ENCODE peak calls at places on chromosome 5, in four cellular contexts. One of them, this sample, is unnamed.

GRCh38 chr5:85628153-85628552 is 989.6 kb upstream of the COX7C start:
- DNase-seq in suprapubic skin: no peak
- DNase-seq in heart left ventricle: no peak
- DNase-seq in testis: no peak
- DNase-seq in this sample: no peak

GRCh38 chr5:54883374-54884194 is 101.8 kb downstream of the ESM1 start:
- DNase-seq in suprapubic skin: no peak
- DNase-seq in heart left ventricle: peak; percentile 69
- DNase-seq in testis: peak; percentile 80
- DNase-seq in this sample: peak; percentile 84

GRCh38 chr5:10469253-10470030 is 27.8 kb downstream of the ROPN1L start:
- DNase-seq in suprapubic skin: no peak
- DNase-seq in heart left ventricle: no peak
- DNase-seq in testis: no peak
- DNase-seq in this sample: no peak

GRCh38 chr5:38426986-38427950 is 129.2 kb downstream of the LIFR start:
- DNase-seq in suprapubic skin: no peak
- DNase-seq in heart left ventricle: no peak
- DNase-seq in testis: no peak
- DNase-seq in this sample: no peak

GRCh38 chr5:28523887-28524637 is 1485.7 kb upstream of the CDH9 start:
- DNase-seq in suprapubic skin: no peak
- DNase-seq in heart left ventricle: no peak
- DNase-seq in testis: no peak
- DNase-seq in this sample: no peak

GRCh38 chr5:150946351-150946905 is 41.6 kb upstream of the ZNF300 start:
- DNase-seq in suprapubic skin: peak; percentile 89
- DNase-seq in heart left ventricle: peak; percentile 86
- DNase-seq in testis: peak; percentile 95
- DNase-seq in this sample: peak; percentile 94

GRCh38 chr5:150066901-150067396 is 19.4 kb downstream of the CSF1R start:
- DNase-seq in suprapubic skin: no peak
- DNase-seq in heart left ventricle: no peak
- DNase-seq in testis: no peak
- DNase-seq in this sample: peak; percentile 17

GRCh38 chr5:170273968-170274710 is 23.4 kb downstream of the LCP2 start:
- DNase-seq in suprapubic skin: no peak
- DNase-seq in heart left ventricle: no peak
- DNase-seq in testis: peak; percentile 63
- DNase-seq in this sample: peak; percentile 61

GRCh38 chr5:31427013-31427783 is 104.7 kb downstream of the DROSHA start:
- DNase-seq in suprapubic skin: no peak
- DNase-seq in heart left ventricle: no peak
- DNase-seq in testis: peak; percentile 46
- DNase-seq in this sample: no peak

GRCh38 chr5:156755421-156756087 is 94.5 kb upstream of the PPP1R2B start:
- DNase-seq in suprapubic skin: no peak
- DNase-seq in heart left ventricle: no peak
- DNase-seq in testis: no peak
- DNase-seq in this sample: no peak

GRCh38 chr5:152542741-152543140 is 137.7 kb upstream of the NMUR2 start:
- DNase-seq in suprapubic skin: no peak
- DNase-seq in heart left ventricle: no peak
- DNase-seq in testis: no peak
- DNase-seq in this sample: no peak

GRCh38 chr5:68306361-68307014 is 90.9 kb downstream of the PIK3R1 start:
- DNase-seq in suprapubic skin: no peak
- DNase-seq in heart left ventricle: no peak
- DNase-seq in testis: no peak
- DNase-seq in this sample: no peak

GRCh38 chr5:148858106-148858505 is 31.7 kb downstream of the ADRB2 start:
- DNase-seq in suprapubic skin: no peak
- DNase-seq in heart left ventricle: no peak
- DNase-seq in testis: no peak
- DNase-seq in this sample: no peak

GRCh38 chr5:113989913-113990305 is 372.0 kb upstream of the KCNN2 start:
- DNase-seq in suprapubic skin: no peak
- DNase-seq in heart left ventricle: no peak
- DNase-seq in testis: no peak
- DNase-seq in this sample: no peak

GRCh38 chr5:145483211-145483610 is 351.9 kb downstream of the PRELID2 start:
- DNase-seq in suprapubic skin: no peak
- DNase-seq in heart left ventricle: no peak
- DNase-seq in testis: no peak
- DNase-seq in this sample: no peak

GRCh38 chr5:102152906-102153787 is 142.9 kb downstream of the SLCO4C1 start:
- DNase-seq in suprapubic skin: no peak
- DNase-seq in heart left ventricle: no peak
- DNase-seq in testis: no peak
- DNase-seq in this sample: no peak

GRCh38 chr5:96538831-96539250 is 105.8 kb upstream of the PCSK1 start:
- DNase-seq in suprapubic skin: no peak
- DNase-seq in heart left ventricle: no peak
- DNase-seq in testis: no peak
- DNase-seq in this sample: no peak

GRCh38 chr5:68240196-68240595 is 24.6 kb downstream of the PIK3R1 start:
- DNase-seq in suprapubic skin: no peak
- DNase-seq in heart left ventricle: no peak
- DNase-seq in testis: no peak
- DNase-seq in this sample: no peak

GRCh38 chr5:62578540-62578939 is at the start of gene LRRC70:
- DNase-seq in suprapubic skin: no peak
- DNase-seq in heart left ventricle: no peak
- DNase-seq in testis: no peak
- DNase-seq in this sample: no peak

GRCh38 chr5:112419596-112420110 is 576 bp upstream of the EPB41L4A start:
- DNase-seq in suprapubic skin: peak; percentile 83
- DNase-seq in heart left ventricle: peak; percentile 86
- DNase-seq in testis: peak; percentile 67
- DNase-seq in this sample: peak; percentile 77

GRCh38 chr5:127313847-127314473 is 23.4 kb downstream of the MEGF10 start:
- DNase-seq in suprapubic skin: peak; percentile 78
- DNase-seq in heart left ventricle: peak; percentile 64
- DNase-seq in testis: peak; percentile 80
- DNase-seq in this sample: peak; percentile 68

GRCh38 chr5:98308960-98309359 is 464.5 kb upstream of the RGMB start:
- DNase-seq in suprapubic skin: no peak
- DNase-seq in heart left ventricle: no peak
- DNase-seq in testis: no peak
- DNase-seq in this sample: no peak

GRCh38 chr5:172881691-172882370 is 47.8 kb downstream of the ERGIC1 start:
- DNase-seq in suprapubic skin: no peak
- DNase-seq in heart left ventricle: no peak
- DNase-seq in testis: no peak
- DNase-seq in this sample: no peak

GRCh38 chr5:169029661-169030274 is 271.2 kb downstream of the SLIT3 start:
- DNase-seq in suprapubic skin: no peak
- DNase-seq in heart left ventricle: no peak
- DNase-seq in testis: no peak
- DNase-seq in this sample: no peak

GRCh38 chr5:80591352-80591751 is 21.3 kb upstream of the ANKRD34B start:
- DNase-seq in suprapubic skin: no peak
- DNase-seq in heart left ventricle: no peak
- DNase-seq in testis: no peak
- DNase-seq in this sample: no peak

GRCh38 chr5:33785571-33785970 is 106.2 kb downstream of the ADAMTS12 start:
- DNase-seq in suprapubic skin: no peak
- DNase-seq in heart left ventricle: no peak
- DNase-seq in testis: no peak
- DNase-seq in this sample: no peak

GRCh38 chr5:180155331-180155881 is 53.6 kb downstream of the RASGEF1C start:
- DNase-seq in suprapubic skin: peak; percentile 54
- DNase-seq in heart left ventricle: peak; percentile 56
- DNase-seq in testis: peak; percentile 11
- DNase-seq in this sample: peak; percentile 40

GRCh38 chr5:159894149-159894720 is 22.0 kb upstream of the ADRA1B start:
- DNase-seq in suprapubic skin: no peak
- DNase-seq in heart left ventricle: no peak
- DNase-seq in testis: no peak
- DNase-seq in this sample: no peak

GRCh38 chr5:55921617-55922016 is 70.5 kb downstream of the IL31RA start:
- DNase-seq in suprapubic skin: peak; percentile 31
- DNase-seq in heart left ventricle: no peak
- DNase-seq in testis: no peak
- DNase-seq in this sample: no peak

GRCh38 chr5:55923177-55923872 is 71.4 kb downstream of the IL6ST start:
- DNase-seq in suprapubic skin: peak; percentile 55
- DNase-seq in heart left ventricle: no peak
- DNase-seq in testis: no peak
- DNase-seq in this sample: no peak

GRCh38 chr5:55918097-55919035 is 67.2 kb downstream of the IL31RA start:
- DNase-seq in suprapubic skin: peak; percentile 63
- DNase-seq in heart left ventricle: no peak
- DNase-seq in testis: no peak
- DNase-seq in this sample: no peak

GRCh38 chr5:55919625-55920024 is 68.5 kb downstream of the IL31RA start:
- DNase-seq in suprapubic skin: peak; percentile 41
- DNase-seq in heart left ventricle: no peak
- DNase-seq in testis: no peak
- DNase-seq in this sample: no peak

GRCh38 chr5:55920784-55921183 is 69.6 kb downstream of the IL31RA start:
- DNase-seq in suprapubic skin: peak; percentile 7
- DNase-seq in heart left ventricle: no peak
- DNase-seq in testis: no peak
- DNase-seq in this sample: no peak
- TF ChIP-seq CTCF in suprapubic skin: no peak
- TF ChIP-seq CTCF in heart left ventricle: no peak
- TF ChIP-seq CTCF in testis: no peak
- TF ChIP-seq CTCF in this sample: no peak

GRCh38 chr5:177447611-177448243 is 1.1 kb downstream of the PRR7 start:
- DNase-seq in suprapubic skin: no peak
- DNase-seq in heart left ventricle: peak; percentile 74
- DNase-seq in testis: peak; percentile 68
- DNase-seq in this sample: peak; percentile 78

GRCh38 chr5:177447066-177447610 is 524 bp downstream of the PRR7 start:
- DNase-seq in suprapubic skin: no peak
- DNase-seq in heart left ventricle: peak; percentile 65
- DNase-seq in testis: peak; percentile 71
- DNase-seq in this sample: no peak

GRCh38 chr5:177445052-177446016 is 1.3 kb upstream of the PRR7 start:
- DNase-seq in suprapubic skin: no peak
- DNase-seq in heart left ventricle: no peak
- DNase-seq in testis: no peak
- DNase-seq in this sample: no peak

GRCh38 chr5:177448244-177448950 is 1.8 kb downstream of the PRR7 start:
- DNase-seq in suprapubic skin: no peak
- DNase-seq in heart left ventricle: no peak
- DNase-seq in testis: no peak
- DNase-seq in this sample: no peak

DNA sequence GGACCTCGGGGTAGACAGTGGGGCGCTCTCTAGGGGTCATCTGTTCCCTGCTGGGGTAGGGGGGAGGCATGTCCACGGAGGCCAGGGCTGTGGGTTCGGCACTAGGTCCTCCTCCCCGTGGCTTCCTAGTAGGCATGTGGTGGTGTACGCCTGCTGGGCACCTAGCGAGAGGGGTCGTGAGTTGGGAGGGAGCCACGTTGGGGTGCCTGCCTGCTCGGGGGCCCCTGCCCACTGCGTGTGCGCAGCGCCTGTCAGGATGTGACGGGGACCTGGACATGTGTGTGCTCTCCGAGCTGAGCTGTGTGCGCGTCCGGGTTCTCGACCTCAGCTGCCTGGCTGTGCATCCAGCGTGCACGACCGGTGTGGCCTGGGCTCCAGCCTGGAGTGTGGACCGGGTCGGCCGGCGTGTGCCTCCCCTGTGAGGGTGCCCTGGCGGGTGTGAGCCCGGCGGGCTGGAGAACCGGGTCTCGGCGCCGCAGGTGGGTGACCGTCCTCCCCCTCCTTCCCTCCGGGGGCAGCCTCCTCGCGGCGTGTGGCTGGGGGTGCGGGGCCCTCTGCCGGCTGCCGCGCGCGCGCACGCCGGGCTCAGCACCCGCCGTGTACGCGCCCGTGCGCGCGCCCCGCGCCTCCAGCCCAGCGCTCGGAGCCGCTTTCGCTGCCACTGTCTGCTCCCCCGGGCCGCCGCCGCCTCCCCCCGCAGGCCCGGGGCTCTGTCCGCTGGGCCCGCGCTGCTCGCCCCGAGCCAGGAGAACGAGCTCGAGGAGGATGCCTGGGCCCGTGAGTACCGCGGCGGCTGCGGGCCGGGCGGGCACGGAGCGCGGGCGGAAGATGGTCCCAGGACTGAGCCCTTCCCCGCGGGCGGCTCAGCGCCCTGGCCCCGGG is at the start of gene PRR7:
- DNase-seq in suprapubic skin: no peak
- DNase-seq in heart left ventricle: peak; percentile 77
- DNase-seq in testis: peak; percentile 79
- DNase-seq in this sample: no peak
- TF ChIP-seq POLR2A in suprapubic skin: no peak
- TF ChIP-seq POLR2A in heart left ventricle: no peak
- TF ChIP-seq POLR2A in testis: no peak
- TF ChIP-seq POLR2A in this sample: no peak

GRCh38 chr5:143025971-143026370 is 255.8 kb downstream of the ARHGAP26 start:
- DNase-seq in suprapubic skin: no peak
- DNase-seq in heart left ventricle: no peak
- DNase-seq in testis: no peak
- DNase-seq in this sample: no peak

GRCh38 chr5:143024227-143024920 is 254.2 kb downstream of the ARHGAP26 start:
- DNase-seq in suprapubic skin: no peak
- DNase-seq in heart left ventricle: no peak
- DNase-seq in testis: no peak
- DNase-seq in this sample: no peak

GRCh38 chr5:143025376-143025775 is 255.2 kb downstream of the ARHGAP26 start:
- DNase-seq in suprapubic skin: no peak
- DNase-seq in heart left ventricle: no peak
- DNase-seq in testis: no peak
- DNase-seq in this sample: no peak

GRCh38 chr5:143021595-143021994 is 251.4 kb downstream of the ARHGAP26 start:
- DNase-seq in suprapubic skin: no peak
- DNase-seq in heart left ventricle: no peak
- DNase-seq in testis: no peak
- DNase-seq in this sample: no peak

GRCh38 chr5:143023447-143024096 is 253.4 kb downstream of the ARHGAP26 start:
- DNase-seq in suprapubic skin: no peak
- DNase-seq in heart left ventricle: peak; percentile 63
- DNase-seq in testis: peak; percentile 58
- DNase-seq in this sample: peak; percentile 92
- H3K4me1 ChIP-seq in suprapubic skin: peaks cover 20% of the 10 kb centered on the region
- H3K4me1 ChIP-seq in heart left ventricle: peaks cover 48% of the 10 kb centered on the region
- H3K4me1 ChIP-seq in testis: no peaks in the 10 kb centered on the region
- H3K4me1 ChIP-seq in this sample: peaks cover 28% of the 10 kb centered on the region

DNA sequence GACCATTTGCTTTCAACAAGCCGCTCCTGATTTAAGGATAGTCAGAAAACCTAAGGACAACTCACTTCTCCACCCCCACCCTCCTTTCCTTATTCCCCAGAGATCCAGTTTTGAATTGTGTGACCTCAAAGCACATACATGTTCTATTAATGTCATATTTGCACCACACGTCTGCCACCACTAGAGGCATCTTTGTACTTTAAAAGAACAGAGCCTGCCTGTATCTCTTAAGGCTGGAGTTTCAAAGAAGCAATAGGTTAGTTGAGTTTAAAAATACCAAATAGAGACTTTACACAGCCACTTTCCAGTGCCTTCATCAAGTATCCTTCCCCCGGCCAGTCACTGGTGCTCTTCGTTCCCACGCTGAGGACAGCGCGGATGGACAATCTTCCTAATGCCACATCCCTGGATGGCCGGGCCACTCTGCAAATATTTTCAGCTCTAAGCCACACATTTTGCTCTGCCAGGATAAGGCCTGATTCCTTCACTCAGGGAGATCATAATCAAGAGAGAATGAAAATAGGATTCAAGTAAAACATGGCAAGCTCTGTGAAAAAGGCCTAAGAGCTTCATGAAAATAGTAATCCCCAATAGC is 146.3 kb downstream of the SNCAIP start:
- DNase-seq in suprapubic skin: no peak
- DNase-seq in heart left ventricle: no peak
- DNase-seq in testis: no peak
- DNase-seq in this sample: no peak
- TF ChIP-seq CTCF in suprapubic skin: peak; percentile 30
- TF ChIP-seq CTCF in heart left ventricle: peak; percentile 36
- TF ChIP-seq CTCF in testis: no peak
- TF ChIP-seq CTCF in this sample: no peak